ENCODE peak calls at places on chromosomes 5 and 9, in nine cellular contexts. T is mammary epithelial cell, P is kidney, Z is HCT116, L is GM12865, Y is astrocyte of the cerebellum, C is neural progenitor cell, G is AG09309, B is fibroblast of villous mesenchyme. O is an unnamed sample.

GRCh38 chr5:179368806-179369529 is 23.7 kb upstream of the ADAMTS2 start:
- DNase-seq in Y (no peak), Z (no peak), L (no peak), T (no peak), P (peak), B (no peak), G (no peak), C (no peak), O (no peak)

GRCh38 chr9:114396558-114397218 is 8.9 kb upstream of the AKNA start:
- DNase-seq in T (no peak), G (peak), L (no peak), P (no peak), Z (peak), Y (no peak), C (peak), B (peak), O (no peak)

GRCh38 chr9:73265876-73266275 is 114.2 kb downstream of the ANXA1 start:
- DNase-seq in Y (no peak), L (no peak), G (no peak), P (no peak), T (peak), Z (no peak), B (no peak), C (no peak), O (no peak)

GRCh38 chr9:4079906-4080305 is 220.0 kb downstream of the GLIS3 start:
- DNase-seq in P (no peak), Z (no peak), Y (no peak), L (no peak), B (no peak), C (no peak), G (no peak), T (no peak), O (no peak)

GRCh38 chr9:81472701-81473100 is 216.6 kb downstream of the TLE1 start:
- DNase-seq in Y (no peak), T (no peak), P (no peak), B (no peak), C (no peak), L (no peak), G (no peak), Z (no peak), O (no peak)

GRCh38 chr9:87338075-87338989 is 159.3 kb upstream of the DAPK1 start:
- DNase-seq in L (no peak), C (peak), Y (no peak), B (no peak), G (no peak), T (no peak), Z (no peak), P (no peak), O (no peak)

GRCh38 chr5:132369012-132369470 is 469 bp upstream of the SLC22A5 start:
- DNase-seq in L (no peak), B (no peak), Y (no peak), P (no peak), C (no peak), G (no peak), T (no peak), Z (no peak), O (peak)

GRCh38 chr9:69388596-69388995 is 63.6 kb downstream of the ENTREP1 start:
- DNase-seq in G (no peak), C (no peak), L (no peak), T (no peak), Z (no peak), B (no peak), Y (no peak), P (no peak), O (no peak)

GRCh38 chr9:118651511-118651910 is 717.7 kb downstream of the BRINP1 start:
- DNase-seq in L (no peak), T (peak), C (no peak), Y (no peak), P (no peak), Z (no peak), B (no peak), G (no peak), O (no peak)
- TF ChIP-seq CTCF in L (no peak), T (no peak), C (no peak), Y (no peak), P (no peak), Z (no peak), B (no peak), G (no peak), O (no peak)

DNA sequence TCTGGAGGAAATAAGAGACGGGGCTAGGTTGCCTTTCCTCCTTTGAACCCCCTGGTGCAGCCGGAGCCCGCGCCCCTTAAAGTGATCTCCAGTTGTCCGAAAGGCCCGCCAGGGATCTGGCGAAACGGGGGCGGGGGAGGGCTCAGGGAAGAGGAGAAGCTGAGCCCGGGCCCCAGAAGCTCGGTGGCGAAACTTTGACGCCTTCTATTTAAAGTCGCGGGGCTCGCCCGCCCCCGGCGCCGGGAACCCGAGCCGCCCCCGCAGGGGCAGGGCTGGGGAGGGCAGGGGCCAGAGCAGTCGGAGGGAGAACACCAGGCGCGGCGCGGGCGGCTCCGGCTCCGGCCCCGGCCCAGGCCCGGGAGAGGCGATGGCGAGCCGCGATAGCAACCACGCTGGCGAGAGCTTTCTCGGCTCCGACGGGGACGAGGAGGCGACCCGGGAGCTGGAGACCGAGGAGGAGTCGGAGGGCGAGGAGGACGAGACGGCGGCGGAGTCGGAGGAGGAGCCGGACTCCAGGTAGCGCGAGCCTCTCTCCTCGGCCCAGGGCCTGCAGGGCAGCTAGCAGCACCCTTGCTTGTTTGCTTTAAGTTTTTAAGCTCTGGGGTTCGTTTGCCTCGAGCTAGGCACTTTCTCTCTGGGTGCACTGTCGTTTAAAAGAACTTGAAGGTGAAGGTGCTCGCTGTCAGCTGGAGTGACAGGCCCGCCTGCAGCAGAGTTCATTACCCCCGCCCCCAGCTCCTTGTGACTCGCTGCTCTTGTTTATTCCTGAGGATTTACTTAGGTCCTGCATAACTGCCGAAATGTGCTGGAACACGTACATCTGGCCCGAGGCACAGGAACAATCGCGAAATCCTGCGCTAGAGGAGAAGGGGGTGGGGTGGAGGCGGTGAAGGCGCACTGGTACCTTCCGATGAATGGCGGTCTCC is at the start of gene CMYA5:
- DNase-seq in L (no peak), C (peak), P (peak), G (no peak), B (peak), T (peak), Z (no peak), Y (no peak), O (no peak)
- H3K4me3 ChIP-seq in L (no peak), C (peak), P (peak), G (peak), B (peak), T (peak), Z (no peak), Y (peak), O (peak)

GRCh38 chr5:28926422-28926821 is 1888.0 kb upstream of the CDH9 start:
- DNase-seq in G (no peak), L (no peak), T (no peak), P (peak), C (no peak), Y (no peak), Z (no peak), B (no peak), O (no peak)
- TF ChIP-seq CTCF in G (no peak), L (no peak), T (no peak), P (no peak), C (no peak), Y (no peak), Z (no peak), B (no peak), O (no peak)

GRCh38 chr5:61304611-61305369 is 27.3 kb upstream of the ZSWIM6 start:
- DNase-seq in T (peak), Y (no peak), B (peak), L (no peak), C (no peak), P (peak), Z (peak), G (no peak), O (no peak)
- H3K4me3 ChIP-seq in T (no peak), Y (no peak), B (no peak), L (no peak), C (no peak), P (no peak), Z (peak), G (no peak), O (no peak)

O was measured in epithelial cell of proximal tubule.